ENCODE peak calls at places on chromosomes 7 and 10, in ten cellular contexts. H, U, Y, L, R, N, S, I, D and T are unnamed samples.

GRCh38 chr7:98840604-98841508 is 29.0 kb downstream of the TMEM130 start:
- DNase-seq in H (no peak), U (no peak), Y (no peak), L (no peak), R (no peak), N (no peak), S (no peak), I (no peak), D (no peak), T (no peak)

GRCh38 chr7:21898265-21898930 is 47.3 kb downstream of the CDCA7L start:
- DNase-seq in H (no peak), U (no peak), Y (no peak), L (no peak), R (no peak), N (peak; percentile 83), S (peak; percentile 35), I (no peak), D (no peak), T (peak; percentile 54)

GRCh38 chr10:89979726-89980125 is 278.3 kb downstream of the KIF20B start:
- DNase-seq in H (no peak), U (no peak), Y (no peak), L (no peak), R (no peak), N (no peak), S (no peak), I (no peak), D (no peak), T (no peak)

GRCh38 chr10:98215378-98215777 is 52.6 kb downstream of the LOXL4 start:
- DNase-seq in H (no peak), U (no peak), Y (no peak), L (no peak), R (no peak), N (no peak), S (no peak), I (no peak), D (no peak), T (no peak)

GRCh38 chr7:31043035-31043434 is 9.1 kb upstream of the ADCYAP1R1 start:
- DNase-seq in H (no peak), U (no peak), Y (no peak), L (no peak), R (no peak), N (no peak), S (no peak), I (no peak), D (no peak), T (no peak)

GRCh38 chr7:134766779-134767566 is 12.5 kb upstream of the CALD1 start:
- DNase-seq in H (no peak), U (no peak), Y (no peak), L (no peak), R (no peak), N (no peak), S (no peak), I (no peak), D (no peak), T (no peak)

GRCh38 chr7:77282897-77283296 is 83.3 kb upstream of the FGL2 start:
- DNase-seq in H (no peak), U (no peak), Y (no peak), L (no peak), R (no peak), N (no peak), S (no peak), I (no peak), D (no peak), T (no peak)

GRCh38 chr7:32093415-32094408 is 23.5 kb upstream of the PDE1C start:
- DNase-seq in H (no peak), U (no peak), Y (no peak), L (peak; percentile 8), R (no peak), N (no peak), S (no peak), I (peak; percentile 51), D (peak; percentile 53), T (peak; percentile 53)

GRCh38 chr10:70442332-70442988 is 979 bp upstream of the NODAL start:
- DNase-seq in H (peak; percentile 18), U (peak; percentile 65), Y (no peak), L (no peak), R (peak; percentile 64), N (no peak), S (no peak), I (no peak), D (no peak), T (no peak)
- H3K4me3 ChIP-seq in H (no peak overlapping the region), U (no peak overlapping the region), Y (no peak overlapping the region), L (no peak overlapping the region), R (no peak overlapping the region), N (no peak overlapping the region), S (no peak overlapping the region), I (no peak overlapping the region), D (no peak overlapping the region), T (no peak overlapping the region)

GRCh38 chr7:130940326-130940725 is 206.3 kb upstream of the KLF14 start:
- DNase-seq in H (no peak), U (no peak), Y (no peak), L (no peak), R (no peak), N (no peak), S (no peak), I (no peak), D (no peak), T (no peak)

GRCh38 chr7:130940907-130941306 is 206.9 kb upstream of the KLF14 start:
- DNase-seq in H (no peak), U (no peak), Y (no peak), L (no peak), R (no peak), N (peak; percentile 54), S (no peak), I (no peak), D (no peak), T (no peak)

GRCh38 chr7:130943336-130943901 is 209.4 kb upstream of the KLF14 start:
- DNase-seq in H (no peak), U (no peak), Y (no peak), L (peak; percentile 82), R (no peak), N (no peak), S (peak; percentile 66), I (no peak), D (no peak), T (no peak)

GRCh38 chr7:130942211-130942964 is 208.4 kb upstream of the KLF14 start:
- DNase-seq in H (no peak), U (peak; percentile 62), Y (no peak), L (no peak), R (no peak), N (no peak), S (no peak), I (no peak), D (no peak), T (no peak)

GRCh38 chr7:130941322-130942210 is 207.6 kb upstream of the KLF14 start:
- DNase-seq in H (peak; percentile 78), U (peak; percentile 75), Y (no peak), L (no peak), R (peak; percentile 29), N (peak; percentile 83), S (no peak), I (peak; percentile 78), D (peak; percentile 22), T (peak; percentile 69)
- H3K4me3 ChIP-seq in H (peak overlapping the region; percentile 85), U (peak overlapping the region; percentile 35), Y (peak overlapping the region; percentile 18), L (peak overlapping the region; percentile 80), R (no peak overlapping the region), N (peak overlapping the region; percentile 41), S (peak overlapping the region; percentile 52), I (peak overlapping the region; percentile 39), D (peak overlapping the region; percentile 30), T (peak overlapping the region; percentile 44)

GRCh38 chr10:75294518-75294865 is 58.7 kb upstream of the COMTD1 start:
- DNase-seq in H (peak; percentile 84), U (no peak), Y (no peak), L (no peak), R (no peak), N (peak; percentile 80), S (no peak), I (peak; percentile 72), D (peak; percentile 43), T (peak; percentile 64)

GRCh38 chr10:75294031-75294437 is 58.3 kb upstream of the COMTD1 start:
- DNase-seq in H (no peak), U (no peak), Y (no peak), L (no peak), R (no peak), N (no peak), S (no peak), I (no peak), D (no peak), T (no peak)

GRCh38 chr10:75297021-75297599 is 61.4 kb upstream of the COMTD1 start:
- DNase-seq in H (no peak), U (no peak), Y (no peak), L (no peak), R (no peak), N (no peak), S (no peak), I (no peak), D (no peak), T (no peak)

GRCh38 chr10:75294866-75295692 is 59.3 kb upstream of the COMTD1 start:
- DNase-seq in H (peak; percentile 90), U (peak; percentile 74), Y (peak; percentile 36), L (peak; percentile 86), R (peak; percentile 91), N (peak; percentile 89), S (peak; percentile 48), I (peak; percentile 89), D (peak; percentile 76), T (peak; percentile 84)

DNA sequence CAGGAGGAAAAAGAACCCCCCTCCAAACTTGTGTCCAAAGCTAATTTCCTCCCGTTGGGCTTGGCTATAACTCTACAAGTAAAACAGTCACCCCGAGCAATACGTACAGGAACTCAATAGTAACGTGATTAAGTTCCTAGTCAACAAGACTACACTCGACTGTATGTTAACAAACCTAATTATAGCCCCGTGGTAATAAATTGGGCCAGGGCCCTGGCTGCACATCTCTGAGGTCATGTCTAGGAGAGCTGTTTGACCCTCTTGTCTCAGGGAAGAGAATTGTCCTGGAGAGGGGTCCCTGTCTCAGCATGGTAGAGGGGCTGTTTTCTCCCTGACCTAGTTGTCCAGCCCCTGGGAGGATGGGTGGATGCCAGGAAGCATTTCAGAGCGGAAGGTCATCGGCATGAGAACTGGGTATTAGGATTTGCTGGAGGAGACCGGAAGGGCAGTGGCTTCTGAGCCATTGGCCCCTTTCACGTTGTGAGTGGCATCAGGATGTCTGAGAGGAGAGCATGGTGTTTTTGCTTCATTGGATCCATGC is 60.2 kb upstream of the COMTD1 start:
- DNase-seq in H (no peak), U (no peak), Y (no peak), L (no peak), R (no peak), N (no peak), S (no peak), I (no peak), D (no peak), T (no peak)
- H3K4me3 ChIP-seq in H (peak overlapping the region; percentile 21), U (no peak overlapping the region), Y (no peak overlapping the region), L (no peak overlapping the region), R (no peak overlapping the region), N (peak overlapping the region; percentile 56), S (no peak overlapping the region), I (peak overlapping the region; percentile 54), D (no peak overlapping the region), T (peak overlapping the region; percentile 58)

GRCh38 chr10:133379801-133380666 is 972 bp downstream of the PAOX start:
- DNase-seq in H (peak; percentile 84), U (no peak), Y (no peak), L (no peak), R (no peak), N (peak; percentile 84), S (peak; percentile 11), I (peak; percentile 82), D (no peak), T (peak; percentile 55)
- H3K4me3 ChIP-seq in H (peak overlapping the region; percentile 32), U (peak overlapping the region; percentile 90), Y (peak overlapping the region; percentile 40), L (peak overlapping the region; percentile 58), R (peak overlapping the region; percentile 98), N (peak overlapping the region; percentile 91), S (peak overlapping the region; percentile 55), I (peak overlapping the region; percentile 81), D (peak overlapping the region; percentile 69), T (peak overlapping the region; percentile 95)